ENCODE peak calls at places on chromosomes 6 and 20, in ten cellular contexts. Z is cardiac muscle cell, T is IMR-90, W is body of pancreas, C is heart left ventricle, G is right cardiac atrium, P is H9, J is breast epithelium, D is astrocyte, K is HAP-1. A is an unnamed sample.

GRCh38 chr6:17484201-17484606 is 90.8 kb downstream of the CAP2 start:
- DNase-seq in Z (no peak), T (no peak), W (no peak), C (peak; percentile 42), G (no peak), P (no peak), J (no peak), D (no peak), K (no peak), A (no peak)

GRCh38 chr6:154239392-154239791 is 117.2 kb downstream of the IPCEF1 start:
- DNase-seq in Z (no peak), T (no peak), W (no peak), C (no peak), G (no peak), P (no peak), J (no peak), D (no peak), K (no peak), A (no peak)

GRCh38 chr6:167470101-167470835 is 145.4 kb downstream of the TTLL2 start:
- DNase-seq in Z (no peak), T (no peak), W (no peak), C (no peak), G (no peak), P (no peak), J (no peak), D (no peak), K (no peak), A (no peak)

GRCh38 chr6:56891754-56892153 is 63.2 kb upstream of the BEND6 start:
- DNase-seq in Z (no peak), T (peak; percentile 52), W (no peak), C (no peak), G (no peak), P (no peak), J (no peak), D (no peak), K (no peak), A (no peak)

GRCh38 chr6:110053395-110054240 is 75.5 kb downstream of the GPR6 start:
- DNase-seq in Z (peak; percentile 75), T (peak; percentile 68), W (peak; percentile 29), C (no peak), G (no peak), P (no peak), J (no peak), D (peak; percentile 39), K (peak; percentile 47), A (peak; percentile 8)

GRCh38 chr6:119328866-119329806 is 20.4 kb downstream of the MAN1A1 start:
- DNase-seq in Z (no peak), T (no peak), W (no peak), C (no peak), G (no peak), P (no peak), J (no peak), D (no peak), K (no peak), A (no peak)

GRCh38 chr6:153947817-153948447 is 91.1 kb upstream of the OPRM1 start:
- DNase-seq in Z (peak; percentile 49), T (no peak), W (peak; percentile 29), C (no peak), G (no peak), P (peak; percentile 44), J (no peak), D (no peak), K (peak; percentile 35), A (no peak)

GRCh38 chr20:19699132-19699971 is 58.7 kb upstream of the RIN2 start:
- DNase-seq in Z (peak; percentile 87), T (peak; percentile 87), W (no peak), C (no peak), G (no peak), P (no peak), J (no peak), D (peak; percentile 81), K (no peak), A (no peak)

GRCh38 chr6:43395822-43396221 is 26.4 kb upstream of the ZNF318 start:
- DNase-seq in Z (no peak), T (no peak), W (peak; percentile 15), C (peak; percentile 40), G (peak; percentile 18), P (no peak), J (no peak), D (no peak), K (no peak), A (no peak)

GRCh38 chr20:62552613-62553012 is 76.8 kb upstream of the GATA5 start:
- DNase-seq in Z (no peak), T (no peak), W (no peak), C (no peak), G (no peak), P (no peak), J (no peak), D (no peak), K (no peak), A (no peak)

GRCh38 chr20:62549499-62550086 is 73.8 kb upstream of the GATA5 start:
- DNase-seq in Z (no peak), T (no peak), W (no peak), C (peak; percentile 67), G (no peak), P (no peak), J (no peak), D (no peak), K (peak; percentile 27), A (no peak)

GRCh38 chr20:62550087-62550565 is 74.3 kb upstream of the GATA5 start:
- DNase-seq in Z (no peak), T (no peak), W (no peak), C (peak; percentile 94), G (peak; percentile 75), P (no peak), J (peak; percentile 23), D (no peak), K (no peak), A (no peak)

GRCh38 chr20:62553136-62553837 is 77.5 kb upstream of the GATA5 start:
- DNase-seq in Z (no peak), T (no peak), W (no peak), C (no peak), G (no peak), P (no peak), J (no peak), D (no peak), K (no peak), A (no peak)

DNA sequence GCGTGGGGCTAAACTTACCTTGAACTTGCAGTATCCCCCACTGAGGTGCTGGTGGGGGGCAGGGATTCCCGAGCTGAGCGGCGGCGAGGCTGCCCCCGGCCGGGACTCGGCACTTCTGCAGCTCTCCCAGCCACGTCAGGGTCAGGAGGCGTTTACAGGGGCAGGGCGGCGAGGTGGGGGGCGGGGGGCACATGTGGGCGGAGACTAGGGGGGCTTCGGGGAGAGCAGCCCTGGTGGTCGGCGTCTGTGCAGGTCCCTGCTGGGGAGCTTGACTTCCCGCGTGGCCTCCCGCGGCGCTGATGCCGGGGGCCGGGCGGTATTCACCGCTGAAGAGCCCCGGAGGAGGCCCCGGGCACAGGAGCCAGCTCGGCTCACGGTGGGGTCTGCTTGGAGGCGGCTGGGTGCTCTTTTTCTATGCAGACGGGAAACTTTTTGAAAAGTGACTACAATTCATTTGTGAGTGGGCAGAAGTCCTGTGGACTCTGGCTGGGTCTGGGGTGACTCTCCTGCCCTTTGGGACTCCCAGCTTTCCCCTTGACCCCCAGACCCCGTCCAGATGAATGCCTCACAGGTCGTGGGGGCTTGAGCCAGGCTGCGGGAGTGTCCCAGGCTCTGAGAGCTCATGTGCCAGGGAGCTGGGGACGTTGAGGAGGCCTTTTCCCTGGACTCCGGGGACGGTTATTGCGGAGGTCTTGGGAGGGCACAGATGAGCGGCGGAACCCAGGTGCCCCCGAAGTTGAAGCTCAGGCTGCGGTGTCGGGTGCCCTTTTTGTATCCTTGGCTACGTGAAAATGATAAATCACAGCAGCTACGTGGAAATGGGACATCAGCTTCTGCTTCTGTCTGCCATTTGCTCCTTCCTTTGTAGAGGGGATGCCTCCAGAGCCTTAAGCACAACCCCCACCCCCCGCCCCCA is 75.9 kb upstream of the GATA5 start:
- DNase-seq in Z (no peak), T (no peak), W (no peak), C (no peak), G (no peak), P (peak; percentile 44), J (no peak), D (no peak), K (no peak), A (no peak)
- H3K27me3 ChIP-seq in Z (no peaks in the 10 kb centered on the region), T (peaks cover 79% of the 10 kb centered on the region), W (no peaks in the 10 kb centered on the region), C (peaks cover 30% of the 10 kb centered on the region), G (no peaks in the 10 kb centered on the region), P (peaks cover 7% of the 10 kb centered on the region), J (peaks cover 16% of the 10 kb centered on the region), D (peaks cover 27% of the 10 kb centered on the region), K (peaks cover 57% of the 10 kb centered on the region), A (no peaks in the 10 kb centered on the region)

GRCh38 chr20:31607640-31608255 is 2.7 kb downstream of the ID1 start:
- DNase-seq in Z (peak; percentile 37), T (no peak), W (no peak), C (no peak), G (peak; percentile 47), P (no peak), J (no peak), D (no peak), K (no peak), A (no peak)
- H3K4me1 ChIP-seq in Z (peaks cover 28% of the 10 kb centered on the region), T (peaks cover 24% of the 10 kb centered on the region), W (peaks cover 79% of the 10 kb centered on the region), C (no peaks in the 10 kb centered on the region), G (no peaks in the 10 kb centered on the region), P (peaks cover 5% of the 10 kb centered on the region), J (peaks cover 5% of the 10 kb centered on the region), D (peaks cover 45% of the 10 kb centered on the region), K (peaks cover 36% of the 10 kb centered on the region), A (peaks cover 37% of the 10 kb centered on the region)

GRCh38 chr20:62472020-62472342 is 3.8 kb downstream of the GATA5 start:
- DNase-seq in Z (no peak), T (no peak), W (no peak), C (no peak), G (no peak), P (no peak), J (no peak), D (no peak), K (no peak), A (no peak)
- H3K27me3 ChIP-seq in Z (no peaks in the 10 kb centered on the region), T (peaks cover 85% of the 10 kb centered on the region), W (no peaks in the 10 kb centered on the region), C (peaks cover 24% of the 10 kb centered on the region), G (no peaks in the 10 kb centered on the region), P (peaks cover 21% of the 10 kb centered on the region), J (peaks cover 10% of the 10 kb centered on the region), D (peaks cover 51% of the 10 kb centered on the region), K (peaks cover 57% of the 10 kb centered on the region), A (no peaks in the 10 kb centered on the region)

GRCh38 chr20:46089076-46089337 is 755 bp downstream of the NCOA5 start:
- DNase-seq in Z (no peak), T (peak; percentile 12), W (no peak), C (no peak), G (no peak), P (no peak), J (peak; percentile 26), D (peak; percentile 18), K (no peak), A (no peak)

GRCh38 chr20:46089338-46090094 is at the start of gene NCOA5:
- DNase-seq in Z (peak; percentile 98), T (peak; percentile 95), W (peak; percentile 96), C (peak; percentile 97), G (peak; percentile 97), P (peak; percentile 97), J (peak; percentile 95), D (peak; percentile 97), K (peak; percentile 96), A (peak; percentile 96)

GRCh38 chr20:46088409-46089075 is 1.2 kb downstream of the NCOA5 start:
- DNase-seq in Z (peak; percentile 34), T (peak; percentile 8), W (no peak), C (no peak), G (no peak), P (no peak), J (no peak), D (peak; percentile 19), K (peak; percentile 34), A (peak; percentile 34)

GRCh38 chr20:46084805-46085792 is 4.7 kb downstream of the NCOA5 start:
- DNase-seq in Z (peak; percentile 72), T (peak; percentile 42), W (no peak), C (no peak), G (no peak), P (no peak), J (no peak), D (peak; percentile 13), K (peak; percentile 75), A (no peak)

GRCh38 chr20:46087161-46087560 is 2.6 kb downstream of the NCOA5 start:
- DNase-seq in Z (peak; percentile 36), T (peak; percentile 42), W (no peak), C (no peak), G (no peak), P (no peak), J (no peak), D (no peak), K (no peak), A (peak; percentile 15)
- H3K4me1 ChIP-seq in Z (peaks cover 40% of the 10 kb centered on the region), T (peaks cover 7% of the 10 kb centered on the region), W (peaks cover 58% of the 10 kb centered on the region), C (peaks cover 6% of the 10 kb centered on the region), G (peaks cover 12% of the 10 kb centered on the region), P (peaks cover 2% of the 10 kb centered on the region), J (no peaks in the 10 kb centered on the region), D (peaks cover 8% of the 10 kb centered on the region), K (peaks cover 31% of the 10 kb centered on the region), A (peaks cover 52% of the 10 kb centered on the region)

A was measured in CD4-positive, CD25-positive, alpha-beta regulatory T cell.